ENCODE peak calls at places on chromosome 3, in seven cellular contexts. G is NCI-H748 treated with DMSO at 0.1 percent for 48 hours; N is Calu3; Y is stimulated activated CD8-positive, alpha-beta memory T cell treated with anti-CD3 and anti-CD28 coated beads, Interleukin-7, amount 100 ng/mL, for 1 hour; B is left cardiac atrium; A is T-helper 2 cell; Z is endothelial cell. H is an unnamed sample.

GRCh38 chr3:31319332-31319731 is 213.4 kb upstream of the STT3B start:
- DNase-seq in G (no peak), N (no peak), Y (no peak), B (no peak), A (no peak), Z (no peak), H (no peak)

GRCh38 chr3:197376020-197376419 is 77.6 kb upstream of the DLG1 start:
- DNase-seq in G (no peak), N (no peak), Y (no peak), B (no peak), A (no peak), Z (no peak), H (no peak)

GRCh38 chr3:150975992-150976368 is 3.5 kb upstream of the CLRN1 start:
- DNase-seq in G (no peak), N (no peak), Y (no peak), B (no peak), A (no peak), Z (no peak), H (no peak)

GRCh38 chr3:169495569-169495968 is 167.9 kb downstream of the MECOM start:
- DNase-seq in G (no peak), N (no peak), Y (no peak), B (no peak), A (no peak), Z (no peak), H (no peak)

GRCh38 chr3:29334652-29335189 is 53.9 kb downstream of the RBMS3 start:
- DNase-seq in G (no peak), N (no peak), Y (no peak), B (no peak), A (no peak), Z (no peak), H (peak; percentile 84)

GRCh38 chr3:149892371-149892770 is 78.3 kb downstream of the PFN2 start:
- DNase-seq in G (no peak), N (no peak), Y (no peak), B (no peak), A (no peak), Z (no peak), H (no peak)

GRCh38 chr3:119257654-119258410 is 17.2 kb upstream of the B4GALT4 start:
- DNase-seq in G (no peak), N (peak; percentile 27), Y (no peak), B (no peak), A (no peak), Z (no peak), H (no peak)

GRCh38 chr3:169658311-169658931 is 5.1 kb downstream of the MECOM start:
- DNase-seq in G (no peak), N (peak; percentile 53), Y (no peak), B (peak; percentile 51), A (no peak), Z (peak; percentile 30), H (peak; percentile 53)

GRCh38 chr3:49132437-49133225 is at the start of gene LAMB2:
- DNase-seq in G (no peak), N (peak; percentile 76), Y (no peak), B (peak; percentile 81), A (no peak), Z (peak; percentile 71), H (peak; percentile 88)

GRCh38 chr3:113051827-113052226 is 61.0 kb downstream of the GTPBP8 start:
- DNase-seq in G (no peak), N (no peak), Y (no peak), B (no peak), A (no peak), Z (no peak), H (no peak)

GRCh38 chr3:61371123-61371522 is 119.9 kb upstream of the FHIT start:
- DNase-seq in G (peak; percentile 7), N (no peak), Y (no peak), B (no peak), A (no peak), Z (peak; percentile 22), H (peak; percentile 50)

GRCh38 chr3:50138266-50139230 is 16.6 kb upstream of the SEMA3F start:
- DNase-seq in G (no peak), N (no peak), Y (no peak), B (no peak), A (no peak), Z (no peak), H (no peak)

H was measured in HAP-1.